ENCODE peak calls at places on chromosome 20, in four cellular contexts. B, A, C and H are unnamed samples. For H3K27me3, the result is how much of the 10 kb centered on the place peaks cover.

GRCh38 chr20:40082436-40082835 is 606.6 kb downstream of the MAFB start:
- DNase-seq in B (no peak), A (no peak), C (no peak), H (no peak)

GRCh38 chr20:24766826-24767622 is 182.0 kb upstream of the CST7 start:
- DNase-seq in B (no peak), A (no peak), C (peak), H (no peak)

GRCh38 chr20:20731945-20732296 is 19.5 kb upstream of the RALGAPA2 start:
- DNase-seq in B (no peak), A (no peak), C (no peak), H (no peak)

GRCh38 chr20:58692579-58693225 is at the start of gene NPEPL1:
- DNase-seq in B (peak), A (peak), C (peak), H (peak)

GRCh38 chr20:18857640-18858039 is 44.1 kb downstream of the SCP2D1 start:
- DNase-seq in B (no peak), A (no peak), C (no peak), H (no peak)

GRCh38 chr20:45052698-45053440 is 48.1 kb downstream of the KCNS1 start:
- DNase-seq in B (no peak), A (no peak), C (no peak), H (no peak)

GRCh38 chr20:539848-540247 is 3.7 kb downstream of the CSNK2A1 start:
- DNase-seq in B (no peak), A (no peak), C (no peak), H (peak)

GRCh38 chr20:41218466-41218865 is 81.1 kb downstream of the PLCG1 start:
- DNase-seq in B (no peak), A (no peak), C (no peak), H (no peak)

GRCh38 chr20:23365390-23366165 is 3.6 kb downstream of the GZF1 start:
- DNase-seq in B (no peak), A (peak), C (no peak), H (no peak)

GRCh38 chr20:19347943-19348456 is 135.6 kb downstream of the SLC24A3 start:
- DNase-seq in B (peak), A (no peak), C (no peak), H (no peak)

GRCh38 chr20:433300-433975 is 25.3 kb downstream of the RBCK1 start:
- DNase-seq in B (no peak), A (no peak), C (no peak), H (no peak)

GRCh38 chr20:35005463-35005961 is 49.8 kb downstream of the MYH7B start:
- DNase-seq in B (no peak), A (no peak), C (no peak), H (no peak)

GRCh38 chr20:46353506-46354206 is 45.4 kb upstream of the CDH22 start:
- DNase-seq in B (no peak), A (no peak), C (no peak), H (no peak)

GRCh38 chr20:43949741-43950618 is 35.3 kb downstream of the TOX2 start:
- DNase-seq in B (peak), A (peak), C (peak), H (no peak)

GRCh38 chr20:6519556-6519955 is 247.9 kb upstream of the BMP2 start:
- DNase-seq in B (no peak), A (no peak), C (no peak), H (no peak)

GRCh38 chr20:51379601-51380341 is 162.7 kb downstream of the NFATC2 start:
- DNase-seq in B (no peak), A (no peak), C (no peak), H (no peak)

GRCh38 chr20:44448753-44449546 is 26.7 kb upstream of the TTPAL start:
- DNase-seq in B (no peak), A (no peak), C (no peak), H (no peak)

GRCh38 chr20:17150858-17151257 is 76.0 kb upstream of the PCSK2 start:
- DNase-seq in B (no peak), A (no peak), C (no peak), H (no peak)

GRCh38 chr20:37297066-37297736 is 7.7 kb downstream of the MANBAL start:
- DNase-seq in B (no peak), A (no peak), C (no peak), H (peak)

GRCh38 chr20:21840991-21841390 is 135.5 kb downstream of the PAX1 start:
- DNase-seq in B (no peak), A (no peak), C (no peak), H (no peak)

GRCh38 chr20:35117148-35117547 is 24.5 kb upstream of the TRPC4AP start:
- DNase-seq in B (no peak), A (no peak), C (no peak), H (no peak)

GRCh38 chr20:23629017-23629541 is 8.7 kb downstream of the CST3 start:
- DNase-seq in B (peak), A (peak), C (peak), H (peak)

GRCh38 chr20:37179671-37180524 is 550 bp upstream of the MROH8 start:
- DNase-seq in B (no peak), A (no peak), C (no peak), H (no peak)

GRCh38 chr20:31948008-31948407 is 3.8 kb downstream of the PDRG1 start:
- DNase-seq in B (no peak), A (no peak), C (no peak), H (no peak)

GRCh38 chr20:8209061-8209460 is 77.0 kb downstream of the PLCB1 start:
- DNase-seq in B (no peak), A (no peak), C (no peak), H (no peak)

GRCh38 chr20:63980317-63980805 is 571 bp upstream of the PRPF6 start:
- DNase-seq in B (no peak), A (no peak), C (no peak), H (no peak)

GRCh38 chr20:35662541-35662940 is 2.2 kb downstream of the CPNE1 start:
- DNase-seq in B (no peak), A (no peak), C (no peak), H (no peak)

GRCh38 chr20:56540415-56540814 is 7.4 kb downstream of the FAM209B start:
- DNase-seq in B (no peak), A (no peak), C (no peak), H (no peak)

GRCh38 chr20:59235226-59235625 is 65.2 kb upstream of the EDN3 start:
- DNase-seq in B (no peak), A (no peak), C (no peak), H (no peak)

GRCh38 chr20:32763202-32763999 is 1.2 kb downstream of the DNMT3B start:
- DNase-seq in B (no peak), A (no peak), C (no peak), H (peak)

GRCh38 chr20:51493346-51493791 is 49.1 kb downstream of the NFATC2 start:
- DNase-seq in B (no peak), A (no peak), C (no peak), H (no peak)

GRCh38 chr20:13515796-13516533 is 122.8 kb downstream of the TASP1 start:
- DNase-seq in B (no peak), A (no peak), C (no peak), H (no peak)

GRCh38 chr20:47088339-47088738 is 193.7 kb downstream of the EYA2 start:
- DNase-seq in B (no peak), A (no peak), C (no peak), H (no peak)

GRCh38 chr20:9508240-9508661 is 6.1 kb upstream of the LAMP5 start:
- DNase-seq in B (no peak), A (no peak), C (no peak), H (no peak)

GRCh38 chr20:34037767-34038166 is 44.1 kb downstream of the RALY start:
- DNase-seq in B (peak), A (peak), C (no peak), H (no peak)

GRCh38 chr20:22371843-22372242 is 212.5 kb downstream of the FOXA2 start:
- DNase-seq in B (no peak), A (no peak), C (no peak), H (peak)

GRCh38 chr20:17893480-17893879 is 75.1 kb downstream of the SNX5 start:
- DNase-seq in B (no peak), A (no peak), C (no peak), H (no peak)

DNA sequence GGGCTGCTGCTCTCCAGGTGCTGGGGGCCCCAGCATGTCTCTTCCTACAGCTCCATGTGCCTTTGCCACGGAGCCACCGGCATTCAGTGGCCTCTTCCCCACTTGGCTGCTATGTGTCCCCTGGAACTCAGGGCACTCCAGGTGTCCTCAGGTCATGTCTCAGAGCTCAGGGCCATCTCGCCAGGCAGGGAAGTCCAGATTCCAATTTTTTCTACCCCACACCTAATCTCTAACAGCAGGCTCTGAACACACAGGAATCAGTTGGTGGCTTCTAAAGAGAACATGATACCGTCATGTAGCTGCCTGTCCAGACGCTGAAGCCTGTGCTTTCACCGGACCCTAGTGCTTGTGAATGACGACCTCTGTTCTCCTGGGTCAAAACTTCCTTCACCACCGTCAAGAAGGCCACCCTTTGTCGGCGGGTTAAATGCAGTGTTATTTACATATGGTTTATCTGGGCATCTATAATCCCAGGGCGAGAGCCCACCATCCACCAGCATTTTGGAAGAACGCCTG is 4.2 kb upstream of the SLCO4A1 start:
- DNase-seq in B (no peak), A (no peak), C (no peak), H (no peak)
- H3K27me3 ChIP-seq in B (half or more), A (under half), C (under half), H (under half)

GRCh38 chr20:52971498-52972189 is 514 bp upstream of the TSHZ2 start:
- DNase-seq in B (no peak), A (no peak), C (no peak), H (no peak)
- H3K27me3 ChIP-seq in B (half or more), A (under half), C (under half), H (under half)

GRCh38 chr20:4925842-4926530 is 75.3 kb downstream of the SLC23A2 start:
- DNase-seq in B (peak), A (peak), C (peak), H (peak)

GRCh38 chr20:4924032-4924431 is 77.3 kb downstream of the SLC23A2 start:
- DNase-seq in B (no peak), A (no peak), C (no peak), H (no peak)

GRCh38 chr20:4932061-4932460 is 69.2 kb downstream of the SLC23A2 start:
- DNase-seq in B (no peak), A (no peak), C (no peak), H (no peak)

GRCh38 chr20:4926531-4927156 is 74.7 kb downstream of the SLC23A2 start:
- DNase-seq in B (no peak), A (no peak), C (no peak), H (no peak)

GRCh38 chr20:4929686-4930397 is 71.5 kb downstream of the SLC23A2 start:
- DNase-seq in B (no peak), A (no peak), C (no peak), H (no peak)
- H3K27me3 ChIP-seq in B (under half), A (under half), C (under half), H (under half)

GRCh38 chr20:62557425-62557824 is 81.6 kb upstream of the GATA5 start:
- DNase-seq in B (no peak), A (no peak), C (no peak), H (no peak)
- H3K27me3 ChIP-seq in B (half or more), A (under half), C (half or more), H (under half)

GRCh38 chr20:62737971-62738881 is 29.6 kb downstream of the NTSR1 start:
- DNase-seq in B (peak), A (no peak), C (no peak), H (peak)

GRCh38 chr20:62739067-62739466 is 30.4 kb downstream of the NTSR1 start:
- DNase-seq in B (peak), A (peak), C (no peak), H (no peak)

GRCh38 chr20:62736407-62737071 is 27.9 kb downstream of the NTSR1 start:
- DNase-seq in B (peak), A (no peak), C (no peak), H (no peak)

GRCh38 chr20:62736026-62736406 is 27.4 kb downstream of the NTSR1 start:
- DNase-seq in B (no peak), A (no peak), C (no peak), H (no peak)

GRCh38 chr20:62737271-62737761 is 28.7 kb downstream of the NTSR1 start:
- DNase-seq in B (peak), A (peak), C (no peak), H (peak)
- H3K27me3 ChIP-seq in B (half or more), A (under half), C (under half), H (under half)

GRCh38 chr20:60930023-60930790 is 321.9 kb upstream of the CDH4 start:
- DNase-seq in B (no peak), A (no peak), C (no peak), H (no peak)
- H3K27me3 ChIP-seq in B (half or more), A (under half), C (under half), H (under half)